ENCODE peak calls at places on chromosomes 12 and 14, in eight cellular contexts. W, S, U, P, Y, F, N and B are unnamed samples.

GRCh38 chr14:78933948-78934524 is 763.9 kb downstream of the NRXN3 start:
- DNase-seq in N (no peak), W (no peak), S (no peak), U (no peak), F (peak), P (no peak), Y (no peak), B (peak)

GRCh38 chr12:15886372-15887042 is 4.3 kb downstream of the STRAP start:
- DNase-seq in Y (no peak), W (no peak), F (no peak), U (no peak), N (no peak), S (no peak), P (no peak), B (no peak)

GRCh38 chr12:20695232-20695631 is at the start of gene SLCO1C1:
- DNase-seq in W (no peak), P (no peak), N (no peak), S (peak), U (no peak), Y (peak), F (no peak), B (peak)

GRCh38 chr14:89214221-89214965 is 202.6 kb downstream of the FOXN3 start:
- DNase-seq in S (peak), F (no peak), P (no peak), Y (no peak), U (no peak), W (no peak), N (peak), B (no peak)

GRCh38 chr14:99460793-99461192 is 19.9 kb downstream of the SETD3 start:
- DNase-seq in F (no peak), S (no peak), Y (peak), U (no peak), W (no peak), N (no peak), P (no peak), B (peak)

GRCh38 chr12:41189395-41190251 is 1.5 kb downstream of the PDZRN4 start:
- DNase-seq in P (no peak), Y (peak), N (no peak), W (no peak), U (no peak), F (no peak), S (no peak), B (peak)

GRCh38 chr12:40010899-40011774 is 94.7 kb downstream of the SLC2A13 start:
- DNase-seq in U (peak), Y (peak), S (peak), P (peak), N (peak), W (peak), F (peak), B (peak)

GRCh38 chr14:32033516-32033915 is 43.6 kb upstream of the ARHGAP5 start:
- DNase-seq in N (no peak), Y (no peak), P (no peak), U (no peak), F (no peak), S (no peak), W (no peak), B (no peak)

GRCh38 chr14:64645220-64645891 is 58.9 kb upstream of the PLEKHG3 start:
- DNase-seq in F (peak), P (peak), Y (peak), N (no peak), S (peak), W (peak), U (no peak), B (peak)

GRCh38 chr12:63319386-63319785 is 168.4 kb upstream of the AVPR1A start:
- DNase-seq in F (no peak), Y (peak), W (no peak), U (no peak), N (no peak), P (no peak), S (peak), B (peak)